ENCODE peak calls at places on chromosomes 11 and 22, in nine cellular contexts. N is GM12878, C is fibroblast of mammary gland, X is fibroblast of pulmonary artery, H is BE2C, I is kidney epithelial cell, K is Peyer's patch, O is NB4, G is brain microvascular endothelial cell. Q is an unnamed sample.

GRCh38 chr11:28713850-28714249 is 605.7 kb downstream of the METTL15 start:
- DNase-seq in X (no peak), N (no peak), H (no peak), G (no peak), K (no peak), C (no peak), I (no peak), O (no peak), Q (no peak)

GRCh38 chr11:6404341-6405038 is 14.2 kb downstream of the SMPD1 start:
- DNase-seq in X (no peak), H (no peak), K (no peak), O (no peak), I (no peak), C (peak), N (no peak), G (peak), Q (no peak)

GRCh38 chr22:48441553-48441850 is 1386.2 kb downstream of the BRD1 start:
- DNase-seq in I (no peak), X (no peak), G (no peak), O (no peak), H (no peak), K (no peak), N (no peak), C (no peak), Q (no peak)

GRCh38 chr22:25448435-25449051 is 115.9 kb upstream of the GRK3 start:
- DNase-seq in H (peak), N (no peak), C (peak), G (peak), O (peak), X (peak), K (no peak), I (no peak), Q (no peak)

GRCh38 chr11:60159284-60159683 is 23.6 kb downstream of the MS4A6A start:
- DNase-seq in I (no peak), X (no peak), G (no peak), C (no peak), K (no peak), O (no peak), N (no peak), H (no peak), Q (no peak)

GRCh38 chr11:2775626-2776350 is 76.0 kb upstream of the KCNQ1OT1 start:
- DNase-seq in O (no peak), N (no peak), K (peak), G (no peak), I (no peak), H (no peak), X (no peak), C (no peak), Q (no peak)

GRCh38 chr11:102117472-102118113 is 7.3 kb downstream of the YAP1 start:
- DNase-seq in C (no peak), G (no peak), H (no peak), K (no peak), N (no peak), O (no peak), X (peak), I (no peak), Q (no peak)

GRCh38 chr11:104000798-104001197 is 35.6 kb upstream of the DDI1 start:
- DNase-seq in C (peak), I (no peak), O (no peak), G (peak), H (no peak), X (peak), N (no peak), K (no peak), Q (peak)

GRCh38 chr11:34224434-34224966 is 119.1 kb downstream of the NAT10 start:
- DNase-seq in G (no peak), K (no peak), X (no peak), C (no peak), I (no peak), O (no peak), N (no peak), H (no peak), Q (no peak)

GRCh38 chr11:44564653-44565007 is 833 bp upstream of the CD82 start:
- DNase-seq in O (peak), I (no peak), X (peak), H (peak), K (peak), G (peak), C (peak), N (no peak), Q (peak)

GRCh38 chr11:113546757-113547507 is 71.7 kb upstream of the DRD2 start:
- DNase-seq in K (no peak), O (no peak), I (peak), X (peak), H (no peak), G (peak), C (peak), N (no peak), Q (peak)

GRCh38 chr11:72652871-72653615 is 21.2 kb downstream of the PDE2A start:
- DNase-seq in H (peak), N (no peak), G (no peak), I (no peak), X (no peak), O (no peak), C (no peak), K (no peak), Q (no peak)

GRCh38 chr11:19225599-19225998 is 15.1 kb downstream of the E2F8 start:
- DNase-seq in H (no peak), O (no peak), I (no peak), G (no peak), N (no peak), K (no peak), X (no peak), C (no peak), Q (no peak)

GRCh38 chr11:86918943-86919342 is 36.3 kb downstream of the FZD4 start:
- DNase-seq in G (peak), K (no peak), X (peak), I (no peak), O (no peak), N (no peak), H (no peak), C (no peak), Q (peak)

GRCh38 chr11:71301858-71302533 is 49.6 kb upstream of the SHANK2 start:
- DNase-seq in C (no peak), X (peak), G (no peak), H (no peak), O (no peak), N (no peak), K (no peak), I (no peak), Q (no peak)

GRCh38 chr22:24433868-24434471 is 6.6 kb downstream of the ADORA2A start:
- DNase-seq in C (peak), G (peak), I (no peak), K (peak), O (peak), H (no peak), X (peak), N (peak), Q (no peak)

GRCh38 chr22:24435861-24436351 is 8.5 kb downstream of the ADORA2A start:
- DNase-seq in C (peak), N (no peak), I (no peak), K (peak), O (no peak), G (peak), X (peak), H (no peak), Q (no peak)

GRCh38 chr22:24434472-24435322 is 7.3 kb downstream of the ADORA2A start:
- DNase-seq in G (peak), H (no peak), N (peak), C (no peak), I (no peak), X (peak), K (peak), O (peak), Q (no peak)

GRCh38 chr22:24436553-24436952 is 9.2 kb downstream of the ADORA2A start:
- DNase-seq in X (no peak), N (no peak), C (no peak), H (no peak), G (no peak), I (no peak), K (peak), O (no peak), Q (no peak)

GRCh38 chr22:24435323-24435645 is 7.9 kb downstream of the ADORA2A start:
- DNase-seq in N (no peak), O (no peak), H (no peak), K (no peak), C (no peak), I (no peak), X (no peak), G (no peak), Q (no peak)
- H3K4me3 ChIP-seq in N (peak), O (no peak), H (no peak), K (no peak), C (no peak), I (no peak), X (no peak), G (no peak), Q (no peak)

GRCh38 chr11:85725510-85726258 is 39.7 kb upstream of the CCDC89 start:
- DNase-seq in K (no peak), O (no peak), X (peak), H (no peak), I (peak), N (no peak), G (peak), C (peak), Q (peak)
- TF ChIP-seq CTCF in K (no peak), O (no peak), X (no peak), H (no peak), I (no peak), N (no peak), G (no peak), C (peak), Q (no peak)

GRCh38 chr11:68838572-68838964 is 3.1 kb downstream of the CPT1A start:
- DNase-seq in H (no peak), N (no peak), O (peak), X (peak), C (peak), G (no peak), I (no peak), K (no peak), Q (no peak)
- H3K4me3 ChIP-seq in H (peak), N (peak), O (peak), X (peak), C (peak), G (peak), I (peak), K (peak), Q (peak)

GRCh38 chr11:27304514-27304913 is 58.5 kb downstream of the CCDC34 start:
- DNase-seq in K (no peak), G (no peak), N (no peak), H (no peak), X (no peak), O (no peak), C (no peak), I (no peak), Q (no peak)
- TF ChIP-seq CTCF in K (no peak), G (peak), N (no peak), H (no peak), X (no peak), O (no peak), C (no peak), I (no peak), Q (no peak)